ENCODE peak calls at places on chromosomes 16 and 17, in nine cellular contexts. C is left ventricle myocardium inferior; N is fibroblast of lung; Q is CD8-positive, alpha-beta T cell; K is K562; H is neuronal stem cell; I is transverse colon; P is adrenal gland; B is HCT116. G is an unnamed sample.

GRCh38 chr16:58034786-58035185 is 9.2 kb downstream of the MMP15 start:
- DNase-seq in N (no peak), Q (no peak), C (no peak), I (no peak), P (no peak), B (no peak), K (peak; percentile 66), H (no peak), G (no peak)

GRCh38 chr17:38671939-38672720 is 2.6 kb downstream of the EPOP start:
- DNase-seq in K (no peak), Q (no peak), C (no peak), P (no peak), N (no peak), B (no peak), I (no peak), H (no peak), G (no peak)

GRCh38 chr17:9079461-9080103 is 58.3 kb downstream of the NTN1 start:
- DNase-seq in B (no peak), H (no peak), N (no peak), Q (no peak), P (no peak), I (no peak), K (no peak), C (no peak), G (no peak)

GRCh38 chr16:81544691-81545365 is 100.2 kb downstream of the CMIP start:
- DNase-seq in I (no peak), Q (no peak), H (no peak), K (no peak), B (no peak), N (no peak), C (no peak), P (no peak), G (no peak)

GRCh38 chr17:78504156-78504925 is 72.9 kb downstream of the DNAH17 start:
- DNase-seq in C (no peak), P (no peak), B (no peak), I (no peak), K (no peak), H (no peak), Q (no peak), N (no peak), G (no peak)

GRCh38 chr17:83128306-83129240 is 49.2 kb downstream of the METRNL start:
- DNase-seq in C (no peak), P (no peak), Q (no peak), N (no peak), B (no peak), K (no peak), H (no peak), I (no peak), G (no peak)

GRCh38 chr16:66013497-66013896 is 353.0 kb upstream of the CDH5 start:
- DNase-seq in B (no peak), Q (no peak), P (no peak), I (no peak), C (no peak), H (no peak), K (no peak), N (no peak), G (no peak)

GRCh38 chr17:71142333-71142732 is 973.0 kb downstream of the KCNJ2 start:
- DNase-seq in H (no peak), Q (no peak), N (peak; percentile 27), K (no peak), P (no peak), C (no peak), I (no peak), B (no peak), G (no peak)

GRCh38 chr16:24010440-24011089 is 174.8 kb downstream of the PRKCB start:
- DNase-seq in P (peak; percentile 84), N (peak; percentile 46), Q (peak; percentile 54), B (peak; percentile 55), I (peak; percentile 85), K (peak; percentile 71), C (peak; percentile 64), H (peak; percentile 77), G (peak; percentile 78)

GRCh38 chr16:24011237-24011636 is 175.5 kb downstream of the PRKCB start:
- DNase-seq in N (no peak), I (peak; percentile 17), B (no peak), P (no peak), Q (no peak), C (no peak), K (no peak), H (no peak), G (no peak)

GRCh38 chr16:24013054-24013636 is 177.4 kb downstream of the PRKCB start:
- DNase-seq in I (no peak), B (no peak), P (no peak), N (no peak), Q (no peak), H (no peak), K (no peak), C (no peak), G (no peak)

GRCh38 chr16:24015923-24016322 is 180.1 kb downstream of the PRKCB start:
- DNase-seq in H (no peak), P (no peak), Q (no peak), B (no peak), C (no peak), N (no peak), I (no peak), K (no peak), G (no peak)

DNA sequence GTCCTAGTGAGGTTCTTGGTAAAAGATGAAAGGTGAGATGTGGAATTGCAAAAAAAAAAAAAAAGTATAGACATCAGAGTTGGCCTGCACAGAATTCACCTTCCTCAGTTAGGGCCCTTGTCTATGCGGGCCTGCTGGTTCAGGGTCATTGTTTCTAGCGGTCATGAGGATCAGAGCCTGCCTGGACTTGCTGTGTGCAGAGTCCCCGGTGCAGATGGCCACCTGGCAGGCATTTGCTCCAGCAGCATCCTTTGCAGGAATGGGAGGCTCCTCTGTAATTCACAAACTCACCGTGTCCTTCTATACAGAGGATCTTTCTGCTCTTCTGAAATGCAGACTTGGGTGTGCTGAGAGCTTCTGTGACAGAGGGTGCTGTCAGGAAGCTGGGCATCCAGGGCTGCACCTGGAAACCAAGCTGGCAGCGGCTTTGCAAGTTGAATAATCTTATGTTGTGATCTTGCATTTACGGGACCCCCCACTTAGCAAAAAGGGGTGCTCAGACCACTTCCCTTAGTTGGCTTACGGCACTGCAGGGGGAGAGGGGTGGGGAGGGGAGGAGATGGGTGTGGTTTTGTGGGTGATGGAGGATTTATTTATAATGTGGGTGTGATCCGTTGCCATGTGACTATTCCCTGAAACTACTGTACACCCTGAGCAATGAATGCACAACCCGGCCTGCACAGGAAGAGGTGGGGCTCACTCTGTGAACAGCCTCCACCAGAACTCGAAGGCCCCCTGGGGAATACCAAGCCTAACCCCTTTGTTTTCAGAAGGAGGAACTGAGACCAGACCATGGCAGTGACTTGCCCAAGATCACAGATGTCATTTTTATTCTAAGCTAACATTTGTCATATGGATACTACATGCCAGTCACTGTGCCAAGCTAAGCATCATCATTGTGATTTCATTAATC is 178.2 kb downstream of the PRKCB start:
- DNase-seq in N (no peak), P (no peak), H (no peak), K (no peak), B (no peak), C (no peak), Q (peak; percentile 31), I (peak; percentile 65), G (peak; percentile 94)
- H3K4me3 ChIP-seq in N (no peak overlapping the region), P (no peak overlapping the region), H (no peak overlapping the region), K (no peak overlapping the region), B (no peak overlapping the region), C (no peak overlapping the region), Q (no peak overlapping the region), I (no peak overlapping the region), G (no peak overlapping the region)

DNA sequence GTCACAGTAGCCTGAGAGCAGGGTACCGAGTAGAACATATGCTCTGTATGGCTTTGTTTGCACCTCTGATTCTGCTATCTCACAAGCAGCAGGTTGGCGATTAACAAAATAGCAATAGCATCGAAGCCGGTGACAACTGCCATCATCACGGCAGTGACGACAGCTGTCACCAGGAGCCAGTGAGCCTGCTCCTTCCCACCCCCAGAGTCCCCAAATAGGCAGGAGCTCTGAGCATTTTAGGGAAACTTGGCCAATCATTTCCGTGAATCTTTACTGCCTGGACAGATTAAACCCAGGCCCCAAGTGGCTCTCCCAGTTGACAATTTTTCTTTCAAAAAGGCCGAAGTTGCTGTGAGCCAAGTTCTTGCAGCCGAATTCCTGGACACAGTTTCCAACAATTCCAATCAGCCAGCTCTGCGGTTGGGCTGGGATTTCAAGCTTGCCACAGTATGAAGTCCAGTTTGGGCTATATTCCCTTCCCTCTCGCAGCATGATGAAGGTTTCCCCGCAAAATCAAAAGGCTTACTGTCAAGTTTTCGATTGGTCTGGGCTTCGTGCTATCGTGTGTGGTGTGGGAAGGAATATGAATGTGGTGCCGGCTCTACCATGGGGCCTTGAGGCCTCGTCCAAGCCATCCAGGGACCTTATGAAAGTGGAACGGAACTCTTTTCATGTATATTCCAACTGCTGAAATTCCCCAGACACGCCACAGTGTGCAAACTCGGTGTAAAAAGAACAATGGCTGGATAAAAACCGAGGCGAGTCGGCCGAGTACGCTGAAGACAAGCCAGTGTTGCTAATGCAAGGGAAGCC is 186.6 kb downstream of the C16orf78 start:
- DNase-seq in Q (no peak), H (no peak), P (no peak), C (no peak), B (no peak), K (no peak), N (peak; percentile 86), I (no peak), G (no peak)
- H3K4me3 ChIP-seq in Q (no peak overlapping the region), H (no peak overlapping the region), P (no peak overlapping the region), C (no peak overlapping the region), B (no peak overlapping the region), K (no peak overlapping the region), N (no peak overlapping the region), I (no peak overlapping the region), G (no peak overlapping the region)

DNA sequence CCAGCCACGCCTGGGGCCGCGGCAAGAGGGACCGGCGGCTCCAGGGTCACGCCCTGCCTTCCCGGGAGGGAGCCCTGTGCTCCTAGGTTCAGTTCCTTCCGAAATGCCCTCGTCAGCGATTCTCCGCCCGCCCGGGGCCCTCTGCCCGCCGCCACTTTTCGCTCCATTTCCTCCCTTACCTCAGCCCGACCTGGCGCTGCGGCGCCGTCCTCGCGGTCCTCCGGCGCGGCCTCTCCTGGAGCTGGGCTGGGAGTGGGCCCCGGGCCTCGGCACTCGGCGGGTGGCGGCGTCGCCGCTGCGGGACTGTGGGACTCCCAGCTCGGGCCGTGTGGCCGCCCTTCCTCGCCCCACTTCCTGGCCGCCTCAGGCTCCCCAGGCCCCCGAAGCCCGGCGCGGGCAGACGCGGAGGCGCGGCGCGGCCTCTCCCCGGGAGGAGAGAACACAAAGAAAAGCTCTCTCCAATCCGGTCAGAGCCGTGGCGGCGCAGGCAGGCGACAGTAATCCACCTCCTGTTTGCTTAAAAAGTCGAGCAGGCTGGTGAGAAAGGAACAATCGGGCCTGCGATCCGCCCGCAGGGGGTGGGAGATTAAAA is 1.6 kb downstream of the BAHCC1 start:
- DNase-seq in B (no peak), P (peak; percentile 47), K (no peak), I (no peak), N (peak; percentile 41), C (peak; percentile 61), H (no peak), Q (no peak), G (no peak)
- H3K4me3 ChIP-seq in B (peak overlapping the region; percentile 83), P (peak overlapping the region; percentile 96), K (no peak overlapping the region), I (peak overlapping the region; percentile 78), N (peak overlapping the region; percentile 67), C (peak overlapping the region; percentile 96), H (peak overlapping the region; percentile 93), Q (no peak overlapping the region), G (no peak overlapping the region)

DNA sequence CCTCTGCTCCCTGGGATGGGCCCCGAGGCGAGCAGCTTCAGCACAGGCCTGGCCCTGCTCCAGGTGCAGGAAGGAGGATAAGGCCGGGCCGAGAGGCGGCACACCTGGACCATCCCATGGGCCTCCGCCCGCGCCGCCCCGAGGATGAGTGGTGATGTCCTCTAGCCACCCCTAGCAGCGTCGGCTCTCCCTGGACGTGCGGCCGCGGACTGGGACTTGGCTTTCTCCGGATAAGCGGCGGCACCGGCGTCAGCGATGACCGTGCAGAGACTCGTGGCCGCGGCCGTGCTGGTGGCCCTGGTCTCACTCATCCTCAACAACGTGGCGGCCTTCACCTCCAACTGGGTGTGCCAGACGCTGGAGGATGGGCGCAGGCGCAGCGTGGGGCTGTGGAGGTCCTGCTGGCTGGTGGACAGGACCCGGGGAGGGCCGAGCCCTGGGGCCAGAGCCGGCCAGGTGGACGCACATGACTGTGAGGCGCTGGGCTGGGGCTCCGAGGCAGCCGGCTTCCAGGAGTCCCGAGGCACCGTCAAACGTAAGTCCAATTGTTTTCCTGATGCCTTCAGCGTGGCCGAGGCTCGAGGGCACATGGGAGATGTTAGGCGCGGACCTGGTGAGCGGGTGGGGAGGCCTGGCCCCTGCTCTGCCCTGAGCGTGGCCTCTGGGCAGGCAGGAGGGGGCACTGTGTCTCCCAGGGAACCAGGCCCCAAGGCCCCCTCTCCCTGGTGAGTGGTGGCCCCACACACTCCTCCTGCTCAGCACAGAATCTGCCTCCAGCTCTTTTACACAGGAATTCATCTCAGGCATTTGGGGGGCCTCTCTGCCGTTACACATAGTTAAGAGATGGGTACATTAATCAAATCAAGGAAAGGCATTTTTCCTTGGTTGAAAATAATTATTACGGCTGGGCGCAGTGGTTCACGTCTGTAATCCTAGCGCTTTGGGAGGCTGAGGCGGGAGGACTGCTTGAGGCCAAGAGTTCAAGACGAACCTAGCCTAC is 855 bp downstream of the TMEM204 start:
- DNase-seq in Q (no peak), C (no peak), I (no peak), B (no peak), P (no peak), N (no peak), H (no peak), K (no peak), G (no peak)
- H3K4me3 ChIP-seq in Q (peak overlapping the region; percentile 78), C (peak overlapping the region; percentile 83), I (peak overlapping the region; percentile 30), B (no peak overlapping the region), P (peak overlapping the region; percentile 56), N (peak overlapping the region; percentile 50), H (no peak overlapping the region), K (no peak overlapping the region), G (peak overlapping the region; percentile 36)

G was measured in GM12864.